ENCODE peak calls at places on chromosomes 12 and 14, in eight cellular contexts. One of them, this sample, is unnamed.

GRCh38 chr12:11510671-11511070 is 115.3 kb upstream of the PRB2 start:
- DNase-seq in gastrocnemius medialis: no peak
- DNase-seq in testis: no peak
- DNase-seq in CD4-positive, alpha-beta T cell: no peak
- DNase-seq in Calu3: no peak
- DNase-seq in lung: no peak
- DNase-seq in brain microvascular endothelial cell: peak
- DNase-seq in endothelial cell: no peak
- DNase-seq in this sample: no peak

GRCh38 chr14:61698216-61698980 is 3.1 kb downstream of the HIF1A start:
- DNase-seq in gastrocnemius medialis: no peak
- DNase-seq in testis: no peak
- DNase-seq in CD4-positive, alpha-beta T cell: no peak
- DNase-seq in Calu3: no peak
- DNase-seq in lung: no peak
- DNase-seq in brain microvascular endothelial cell: no peak
- DNase-seq in endothelial cell: no peak
- DNase-seq in this sample: no peak

GRCh38 chr14:85536835-85537195 is 6.9 kb downstream of the FLRT2 start:
- DNase-seq in gastrocnemius medialis: no peak
- DNase-seq in testis: no peak
- DNase-seq in CD4-positive, alpha-beta T cell: no peak
- DNase-seq in Calu3: no peak
- DNase-seq in lung: no peak
- DNase-seq in brain microvascular endothelial cell: no peak
- DNase-seq in endothelial cell: no peak
- DNase-seq in this sample: no peak

GRCh38 chr14:99587463-99588278 is 16.3 kb downstream of the CCDC85C start:
- DNase-seq in gastrocnemius medialis: no peak
- DNase-seq in testis: no peak
- DNase-seq in CD4-positive, alpha-beta T cell: no peak
- DNase-seq in Calu3: no peak
- DNase-seq in lung: no peak
- DNase-seq in brain microvascular endothelial cell: no peak
- DNase-seq in endothelial cell: no peak
- DNase-seq in this sample: no peak

GRCh38 chr14:102592969-102593840 is 756 bp downstream of the RCOR1 start:
- DNase-seq in gastrocnemius medialis: peak
- DNase-seq in testis: peak
- DNase-seq in CD4-positive, alpha-beta T cell: peak
- DNase-seq in Calu3: peak
- DNase-seq in lung: peak
- DNase-seq in brain microvascular endothelial cell: no peak
- DNase-seq in endothelial cell: peak
- DNase-seq in this sample: no peak

GRCh38 chr12:47636908-47637780 is 68.7 kb downstream of the RPAP3 start:
- DNase-seq in gastrocnemius medialis: no peak
- DNase-seq in testis: peak
- DNase-seq in CD4-positive, alpha-beta T cell: no peak
- DNase-seq in Calu3: peak
- DNase-seq in lung: peak
- DNase-seq in brain microvascular endothelial cell: peak
- DNase-seq in endothelial cell: no peak
- DNase-seq in this sample: no peak

GRCh38 chr12:69555461-69555860 is 29.8 kb upstream of the CCT2 start:
- DNase-seq in gastrocnemius medialis: no peak
- DNase-seq in testis: no peak
- DNase-seq in CD4-positive, alpha-beta T cell: no peak
- DNase-seq in Calu3: no peak
- DNase-seq in lung: no peak
- DNase-seq in brain microvascular endothelial cell: peak
- DNase-seq in endothelial cell: no peak
- DNase-seq in this sample: peak

GRCh38 chr12:91687052-91688017 is 458.3 kb downstream of the BTG1 start:
- DNase-seq in gastrocnemius medialis: no peak
- DNase-seq in testis: no peak
- DNase-seq in CD4-positive, alpha-beta T cell: no peak
- DNase-seq in Calu3: no peak
- DNase-seq in lung: no peak
- DNase-seq in brain microvascular endothelial cell: peak
- DNase-seq in endothelial cell: no peak
- DNase-seq in this sample: no peak

GRCh38 chr12:18886962-18887361 is 149.0 kb downstream of the CAPZA3 start:
- DNase-seq in gastrocnemius medialis: no peak
- DNase-seq in testis: no peak
- DNase-seq in CD4-positive, alpha-beta T cell: no peak
- DNase-seq in Calu3: no peak
- DNase-seq in lung: no peak
- DNase-seq in brain microvascular endothelial cell: peak
- DNase-seq in endothelial cell: no peak
- DNase-seq in this sample: no peak

GRCh38 chr12:28424965-28425364 is 234.7 kb downstream of the CCDC91 start:
- DNase-seq in gastrocnemius medialis: no peak
- DNase-seq in testis: peak
- DNase-seq in CD4-positive, alpha-beta T cell: no peak
- DNase-seq in Calu3: peak
- DNase-seq in lung: peak
- DNase-seq in brain microvascular endothelial cell: peak
- DNase-seq in endothelial cell: no peak
- DNase-seq in this sample: no peak

GRCh38 chr14:39015964-39016577 is 87.0 kb downstream of the SEC23A start:
- DNase-seq in gastrocnemius medialis: no peak
- DNase-seq in testis: no peak
- DNase-seq in CD4-positive, alpha-beta T cell: no peak
- DNase-seq in Calu3: no peak
- DNase-seq in lung: no peak
- DNase-seq in brain microvascular endothelial cell: no peak
- DNase-seq in endothelial cell: no peak
- DNase-seq in this sample: no peak

GRCh38 chr12:32134144-32134888 is 27.7 kb downstream of the BICD1 start:
- DNase-seq in gastrocnemius medialis: no peak
- DNase-seq in testis: no peak
- DNase-seq in CD4-positive, alpha-beta T cell: peak
- DNase-seq in Calu3: peak
- DNase-seq in lung: no peak
- DNase-seq in brain microvascular endothelial cell: peak
- DNase-seq in endothelial cell: no peak
- DNase-seq in this sample: no peak

GRCh38 chr14:72929316-72930080 is 3.2 kb downstream of the DCAF4 start:
- DNase-seq in gastrocnemius medialis: no peak
- DNase-seq in testis: no peak
- DNase-seq in CD4-positive, alpha-beta T cell: no peak
- DNase-seq in Calu3: no peak
- DNase-seq in lung: no peak
- DNase-seq in brain microvascular endothelial cell: no peak
- DNase-seq in endothelial cell: no peak
- DNase-seq in this sample: no peak

GRCh38 chr14:100629098-100629497 is 41.9 kb upstream of the BEGAIN start:
- DNase-seq in gastrocnemius medialis: no peak
- DNase-seq in testis: no peak
- DNase-seq in CD4-positive, alpha-beta T cell: no peak
- DNase-seq in Calu3: no peak
- DNase-seq in lung: no peak
- DNase-seq in brain microvascular endothelial cell: no peak
- DNase-seq in endothelial cell: no peak
- DNase-seq in this sample: no peak

GRCh38 chr14:71165650-71166049 is 258.4 kb downstream of the PCNX1 start:
- DNase-seq in gastrocnemius medialis: no peak
- DNase-seq in testis: peak
- DNase-seq in CD4-positive, alpha-beta T cell: no peak
- DNase-seq in Calu3: no peak
- DNase-seq in lung: no peak
- DNase-seq in brain microvascular endothelial cell: no peak
- DNase-seq in endothelial cell: no peak
- DNase-seq in this sample: no peak

GRCh38 chr12:103161582-103161981 is 204.1 kb downstream of the ASCL1 start:
- DNase-seq in gastrocnemius medialis: no peak
- DNase-seq in testis: no peak
- DNase-seq in CD4-positive, alpha-beta T cell: no peak
- DNase-seq in Calu3: no peak
- DNase-seq in lung: no peak
- DNase-seq in brain microvascular endothelial cell: no peak
- DNase-seq in endothelial cell: no peak
- DNase-seq in this sample: no peak

GRCh38 chr12:111440631-111441030 is 34.9 kb downstream of the SH2B3 start:
- DNase-seq in gastrocnemius medialis: no peak
- DNase-seq in testis: no peak
- DNase-seq in CD4-positive, alpha-beta T cell: peak
- DNase-seq in Calu3: no peak
- DNase-seq in lung: no peak
- DNase-seq in brain microvascular endothelial cell: no peak
- DNase-seq in endothelial cell: no peak
- DNase-seq in this sample: no peak

GRCh38 chr12:112162261-112162790 is 37.0 kb downstream of the TRAFD1 start:
- DNase-seq in gastrocnemius medialis: no peak
- DNase-seq in testis: no peak
- DNase-seq in CD4-positive, alpha-beta T cell: no peak
- DNase-seq in Calu3: no peak
- DNase-seq in lung: no peak
- DNase-seq in brain microvascular endothelial cell: no peak
- DNase-seq in endothelial cell: no peak
- DNase-seq in this sample: no peak

GRCh38 chr12:88334271-88334670 is 192.2 kb downstream of the TMTC3 start:
- DNase-seq in gastrocnemius medialis: no peak
- DNase-seq in testis: no peak
- DNase-seq in CD4-positive, alpha-beta T cell: no peak
- DNase-seq in Calu3: peak
- DNase-seq in lung: no peak
- DNase-seq in brain microvascular endothelial cell: peak
- DNase-seq in endothelial cell: no peak
- DNase-seq in this sample: no peak

GRCh38 chr12:121296618-121297476 is at the start of gene CAMKK2:
- DNase-seq in gastrocnemius medialis: peak
- DNase-seq in testis: peak
- DNase-seq in CD4-positive, alpha-beta T cell: peak
- DNase-seq in Calu3: peak
- DNase-seq in lung: peak
- DNase-seq in brain microvascular endothelial cell: peak
- DNase-seq in endothelial cell: peak
- DNase-seq in this sample: peak
- TF ChIP-seq CTCF in gastrocnemius medialis: peak
- TF ChIP-seq CTCF in testis: no peak
- TF ChIP-seq CTCF in CD4-positive, alpha-beta T cell: peak
- TF ChIP-seq CTCF in Calu3: no peak
- TF ChIP-seq CTCF in lung: no peak
- TF ChIP-seq CTCF in brain microvascular endothelial cell: no peak
- TF ChIP-seq CTCF in endothelial cell: no peak
- TF ChIP-seq CTCF in this sample: no peak

GRCh38 chr14:63308723-63309317 is 9.9 kb downstream of the GPHB5 start:
- DNase-seq in gastrocnemius medialis: no peak
- DNase-seq in testis: no peak
- DNase-seq in CD4-positive, alpha-beta T cell: no peak
- DNase-seq in Calu3: peak
- DNase-seq in lung: no peak
- DNase-seq in brain microvascular endothelial cell: peak
- DNase-seq in endothelial cell: peak
- DNase-seq in this sample: no peak
- TF ChIP-seq CTCF in gastrocnemius medialis: no peak
- TF ChIP-seq CTCF in testis: no peak
- TF ChIP-seq CTCF in CD4-positive, alpha-beta T cell: peak
- TF ChIP-seq CTCF in Calu3: peak
- TF ChIP-seq CTCF in lung: no peak
- TF ChIP-seq CTCF in brain microvascular endothelial cell: peak
- TF ChIP-seq CTCF in endothelial cell: peak
- TF ChIP-seq CTCF in this sample: peak

GRCh38 chr14:104598039-104598438 is 6.5 kb downstream of the TMEM179 start:
- DNase-seq in gastrocnemius medialis: no peak
- DNase-seq in testis: no peak
- DNase-seq in CD4-positive, alpha-beta T cell: no peak
- DNase-seq in Calu3: no peak
- DNase-seq in lung: no peak
- DNase-seq in brain microvascular endothelial cell: no peak
- DNase-seq in endothelial cell: no peak
- DNase-seq in this sample: no peak

GRCh38 chr14:104600141-104600643 is 4.4 kb downstream of the TMEM179 start:
- DNase-seq in gastrocnemius medialis: no peak
- DNase-seq in testis: no peak
- DNase-seq in CD4-positive, alpha-beta T cell: no peak
- DNase-seq in Calu3: no peak
- DNase-seq in lung: no peak
- DNase-seq in brain microvascular endothelial cell: no peak
- DNase-seq in endothelial cell: no peak
- DNase-seq in this sample: no peak

GRCh38 chr14:104597576-104597975 is 7.0 kb downstream of the TMEM179 start:
- DNase-seq in gastrocnemius medialis: no peak
- DNase-seq in testis: no peak
- DNase-seq in CD4-positive, alpha-beta T cell: no peak
- DNase-seq in Calu3: no peak
- DNase-seq in lung: no peak
- DNase-seq in brain microvascular endothelial cell: no peak
- DNase-seq in endothelial cell: no peak
- DNase-seq in this sample: no peak

GRCh38 chr14:104599446-104599845 is 5.1 kb downstream of the TMEM179 start:
- DNase-seq in gastrocnemius medialis: no peak
- DNase-seq in testis: no peak
- DNase-seq in CD4-positive, alpha-beta T cell: no peak
- DNase-seq in Calu3: no peak
- DNase-seq in lung: no peak
- DNase-seq in brain microvascular endothelial cell: no peak
- DNase-seq in endothelial cell: no peak
- DNase-seq in this sample: no peak

DNA sequence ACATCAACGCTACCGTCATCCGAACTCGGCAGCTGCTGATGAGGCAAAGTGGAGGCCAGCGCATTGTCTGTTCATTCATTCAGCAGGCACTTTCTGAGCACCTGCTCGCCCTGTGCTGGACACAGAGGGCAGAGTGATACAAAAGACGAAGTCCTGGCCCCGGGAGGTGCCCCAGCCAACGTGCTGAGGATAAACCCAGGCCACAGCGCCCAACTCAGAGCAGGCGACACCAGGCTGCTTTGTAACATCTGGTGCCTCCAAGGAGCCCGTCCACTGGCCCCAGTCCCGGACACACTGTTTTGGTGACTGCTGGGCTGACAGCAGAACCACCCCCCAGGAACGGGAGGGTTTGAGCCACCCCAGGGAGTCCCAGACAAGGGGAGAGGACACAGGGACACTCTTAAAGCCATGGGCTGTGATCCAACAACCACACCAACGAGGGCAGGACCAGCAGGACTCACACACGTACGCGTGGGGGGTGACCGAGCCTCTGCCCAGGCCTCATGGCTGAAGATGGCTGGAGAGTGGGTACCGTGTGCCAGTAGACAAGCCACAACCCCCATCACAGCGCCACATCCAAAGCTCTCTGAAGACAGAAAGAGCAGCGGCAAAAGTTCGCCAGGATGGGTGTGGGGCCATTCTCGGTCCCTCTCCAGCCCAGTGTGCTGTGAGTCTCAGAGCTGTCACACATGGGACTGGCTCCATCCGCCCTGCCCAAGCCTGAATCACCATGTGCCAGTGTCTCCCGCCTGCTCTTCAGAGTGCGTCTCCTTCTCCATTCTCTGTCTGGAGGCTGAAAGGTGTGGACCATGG is 5.9 kb downstream of the TMEM179 start:
- DNase-seq in gastrocnemius medialis: no peak
- DNase-seq in testis: no peak
- DNase-seq in CD4-positive, alpha-beta T cell: no peak
- DNase-seq in Calu3: no peak
- DNase-seq in lung: no peak
- DNase-seq in brain microvascular endothelial cell: no peak
- DNase-seq in endothelial cell: no peak
- DNase-seq in this sample: no peak
- TF ChIP-seq CTCF in gastrocnemius medialis: no peak
- TF ChIP-seq CTCF in testis: no peak
- TF ChIP-seq CTCF in CD4-positive, alpha-beta T cell: no peak
- TF ChIP-seq CTCF in Calu3: no peak
- TF ChIP-seq CTCF in lung: no peak
- TF ChIP-seq CTCF in brain microvascular endothelial cell: no peak
- TF ChIP-seq CTCF in endothelial cell: no peak
- TF ChIP-seq CTCF in this sample: no peak

GRCh38 chr12:45208604-45209487 is 7.0 kb upstream of the ANO6 start:
- DNase-seq in gastrocnemius medialis: no peak
- DNase-seq in testis: no peak
- DNase-seq in CD4-positive, alpha-beta T cell: no peak
- DNase-seq in Calu3: no peak
- DNase-seq in lung: no peak
- DNase-seq in brain microvascular endothelial cell: peak
- DNase-seq in endothelial cell: no peak
- DNase-seq in this sample: no peak
- TF ChIP-seq CTCF in gastrocnemius medialis: no peak
- TF ChIP-seq CTCF in testis: no peak
- TF ChIP-seq CTCF in CD4-positive, alpha-beta T cell: no peak
- TF ChIP-seq CTCF in Calu3: no peak
- TF ChIP-seq CTCF in lung: no peak
- TF ChIP-seq CTCF in brain microvascular endothelial cell: peak
- TF ChIP-seq CTCF in endothelial cell: no peak
- TF ChIP-seq CTCF in this sample: no peak